ENCODE peak calls at places on chromosomes 7 and 10, in seven cellular contexts. W is left ventricle myocardium inferior; P is SK-MEL-5; F is right cardiac atrium; Y is Peyer's patch; D is HT-29; R is stimulated activated CD8-positive, alpha-beta memory T cell treated with anti-CD3 and anti-CD28 coated beads, Interleukin-7, amount 100 ng/mL, for 1 hour. N is an unnamed sample.
A peak's percentile ranks its signal among the peaks of the same experiment; 100 is the strongest.

GRCh38 chr10:31036209-31036608 is 4.5 kb upstream of the ZNF438 start:
- DNase-seq in W (no peak), P (no peak), F (no peak), Y (no peak), D (no peak), R (no peak), N (no peak)

GRCh38 chr10:72702868-72703581 is 11.1 kb downstream of the MCU start:
- DNase-seq in W (no peak), P (no peak), F (no peak), Y (no peak), D (no peak), R (no peak), N (no peak)

GRCh38 chr10:128150045-128150493 is 23.8 kb upstream of the MKI67 start:
- DNase-seq in W (peak; percentile 38), P (peak; percentile 60), F (peak; percentile 39), Y (peak; percentile 31), D (no peak), R (peak; percentile 53), N (peak; percentile 71)

GRCh38 chr10:96991313-96991841 is 159.3 kb downstream of the LCOR start:
- DNase-seq in W (no peak), P (no peak), F (no peak), Y (no peak), D (no peak), R (no peak), N (no peak)

GRCh38 chr10:119377905-119378736 is 164.4 kb downstream of the RGS10 start:
- DNase-seq in W (peak; percentile 64), P (no peak), F (peak; percentile 61), Y (no peak), D (no peak), R (no peak), N (no peak)

GRCh38 chr7:112594397-112594796 is 113.6 kb downstream of the LSMEM1 start:
- DNase-seq in W (no peak), P (no peak), F (no peak), Y (no peak), D (no peak), R (no peak), N (no peak)

GRCh38 chr7:98870071-98870651 is 347 bp upstream of the TMEM130 start:
- DNase-seq in W (peak; percentile 26), P (no peak), F (peak; percentile 61), Y (peak; percentile 52), D (no peak), R (peak; percentile 25), N (peak; percentile 26)

GRCh38 chr10:119337796-119338432 is 130.5 kb downstream of the GRK5 start:
- DNase-seq in W (no peak), P (no peak), F (no peak), Y (no peak), D (no peak), R (no peak), N (no peak)

GRCh38 chr7:66627876-66628360 is 763 bp upstream of the KCTD7 start:
- DNase-seq in W (no peak), P (no peak), F (peak; percentile 60), Y (no peak), D (no peak), R (no peak), N (no peak)

GRCh38 chr10:2232479-2232878 is 495.2 kb upstream of the ADARB2 start:
- DNase-seq in W (no peak), P (no peak), F (no peak), Y (no peak), D (no peak), R (no peak), N (no peak)

GRCh38 chr10:3735175-3735574 is 49.8 kb downstream of the KLF6 start:
- DNase-seq in W (no peak), P (no peak), F (no peak), Y (no peak), D (peak; percentile 17), R (no peak), N (no peak)

GRCh38 chr7:155643804-155644177 is 670 bp upstream of the RBM33 start:
- DNase-seq in W (no peak), P (no peak), F (no peak), Y (no peak), D (no peak), R (no peak), N (no peak)

GRCh38 chr10:112631501-112632410 is 184.7 kb downstream of the VTI1A start:
- DNase-seq in W (no peak), P (peak; percentile 99), F (no peak), Y (no peak), D (peak; percentile 15), R (no peak), N (no peak)

N was measured in transverse colon.